ENCODE peak calls at places on chromosome 13, in ten cellular contexts. I is Peyer's patch, E is H54, D is heart left ventricle, Y is A549, J is breast epithelium, Q is esophagus squamous epithelium, V is adrenal gland, H is ovary, K is stomach. F is an unnamed sample.

GRCh38 chr13:74217816-74218215 is 83.6 kb upstream of the KLF12 start:
- DNase-seq in I (no peak), E (no peak), D (no peak), Y (no peak), J (no peak), Q (no peak), V (no peak), H (no peak), K (no peak), F (no peak)

GRCh38 chr13:108915634-108916497 is 286.5 kb downstream of the MYO16 start:
- DNase-seq in I (peak; percentile 79), E (peak; percentile 84), D (peak; percentile 60), Y (peak; percentile 67), J (peak; percentile 81), Q (peak; percentile 15), V (peak; percentile 98), H (peak; percentile 86), K (peak; percentile 95), F (peak; percentile 92)

GRCh38 chr13:109862627-109863026 is 76.2 kb upstream of the IRS2 start:
- DNase-seq in I (no peak), E (no peak), D (no peak), Y (no peak), J (no peak), Q (no peak), V (no peak), H (no peak), K (no peak), F (no peak)

GRCh38 chr13:33147832-33148231 is 131.6 kb downstream of the KL start:
- DNase-seq in I (no peak), E (no peak), D (no peak), Y (no peak), J (no peak), Q (no peak), V (no peak), H (no peak), K (no peak), F (no peak)

GRCh38 chr13:98468352-98468751 is 108.6 kb downstream of the STK24 start:
- DNase-seq in I (no peak), E (no peak), D (no peak), Y (no peak), J (no peak), Q (no peak), V (no peak), H (no peak), K (no peak), F (no peak)

GRCh38 chr13:29386246-29386645 is 209.2 kb downstream of the SLC7A1 start:
- DNase-seq in I (no peak), E (no peak), D (no peak), Y (no peak), J (no peak), Q (no peak), V (no peak), H (no peak), K (no peak), F (no peak)

GRCh38 chr13:48500652-48501197 is 32.2 kb downstream of the RCBTB2 start:
- DNase-seq in I (no peak), E (peak; percentile 12), D (no peak), Y (no peak), J (no peak), Q (no peak), V (no peak), H (no peak), K (no peak), F (no peak)

GRCh38 chr13:105037064-105037463 is 1498.4 kb downstream of the EFNB2 start:
- DNase-seq in I (no peak), E (no peak), D (no peak), Y (no peak), J (no peak), Q (no peak), V (no peak), H (no peak), K (no peak), F (no peak)

GRCh38 chr13:51397262-51397933 is 55.4 kb downstream of the INTS6 start:
- DNase-seq in I (no peak), E (no peak), D (no peak), Y (no peak), J (peak; percentile 54), Q (no peak), V (peak; percentile 17), H (no peak), K (no peak), F (no peak)

GRCh38 chr13:34734932-34735331 is 207.1 kb upstream of the NBEA start:
- DNase-seq in I (no peak), E (no peak), D (no peak), Y (no peak), J (no peak), Q (no peak), V (no peak), H (no peak), K (no peak), F (no peak)

GRCh38 chr13:78382946-78383542 is 220.3 kb downstream of the POU4F1 start:
- DNase-seq in I (no peak), E (no peak), D (no peak), Y (no peak), J (no peak), Q (no peak), V (no peak), H (no peak), K (no peak), F (no peak)

DNA sequence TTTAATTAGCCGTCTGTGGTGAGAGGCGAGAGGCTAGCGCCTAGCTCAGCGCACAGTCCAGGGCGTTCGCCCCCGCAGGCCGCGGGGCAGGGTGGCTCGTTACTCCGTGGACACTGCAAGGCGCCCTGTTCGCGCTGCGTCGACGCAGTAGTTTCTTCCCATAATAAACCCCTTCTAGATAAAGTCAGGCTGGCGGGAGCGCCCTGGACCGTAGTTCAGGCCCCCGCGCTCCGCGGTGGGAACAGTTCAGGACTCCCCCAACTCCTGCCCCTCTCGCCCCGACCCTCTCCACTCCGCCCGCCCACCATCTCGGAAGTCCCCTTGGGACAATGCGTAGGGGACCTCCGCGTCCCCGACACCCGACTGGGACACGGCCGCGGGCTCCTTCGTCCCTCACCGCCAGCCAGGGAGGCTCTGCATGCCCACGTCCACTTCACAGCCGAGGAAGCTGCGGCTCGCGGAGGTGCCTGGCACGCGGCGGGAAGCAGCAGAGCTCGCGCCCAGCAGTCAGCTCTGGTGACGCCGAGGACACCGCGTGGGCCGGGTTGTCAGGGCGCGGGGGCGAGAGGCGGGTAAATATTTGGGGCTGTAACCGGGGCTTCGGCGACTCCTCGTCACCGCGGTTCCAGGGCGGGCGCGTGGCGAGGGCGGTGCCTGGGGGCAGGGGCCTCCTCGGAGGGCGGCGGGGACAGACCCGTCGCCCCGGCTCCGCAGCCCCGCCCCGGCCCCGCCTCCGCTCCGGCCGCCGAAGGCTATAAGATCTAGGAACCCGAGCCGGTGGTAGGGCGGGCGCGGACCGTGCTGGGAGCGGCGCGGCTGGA is at the start of gene RGCC:
- DNase-seq in I (peak; percentile 75), E (no peak), D (peak; percentile 83), Y (peak; percentile 36), J (peak; percentile 71), Q (peak; percentile 24), V (peak; percentile 62), H (no peak), K (peak; percentile 79), F (peak; percentile 74)
- TF ChIP-seq POLR2A in I (no peak), E (no peak), D (no peak), Y (peak; percentile 24), J (no peak), Q (no peak), V (peak; percentile 41), H (no peak), K (no peak), F (peak; percentile 61)

GRCh38 chr13:97433727-97434416 is at the start of gene RAP2A:
- DNase-seq in I (peak; percentile 91), E (peak; percentile 77), D (peak; percentile 93), Y (peak; percentile 17), J (peak; percentile 82), Q (peak; percentile 56), V (peak; percentile 92), H (peak; percentile 92), K (peak; percentile 90), F (peak; percentile 93)

GRCh38 chr13:97431365-97431764 is 2.6 kb upstream of the RAP2A start:
- DNase-seq in I (no peak), E (no peak), D (no peak), Y (no peak), J (no peak), Q (no peak), V (no peak), H (no peak), K (no peak), F (no peak)

GRCh38 chr13:97432917-97433726 is 847 bp upstream of the RAP2A start:
- DNase-seq in I (peak; percentile 99), E (peak; percentile 80), D (peak; percentile 99), Y (peak; percentile 76), J (peak; percentile 100), Q (peak; percentile 99), V (peak; percentile 99), H (peak; percentile 97), K (peak; percentile 98), F (peak; percentile 97)

GRCh38 chr13:97430296-97430695 is 3.7 kb upstream of the RAP2A start:
- DNase-seq in I (no peak), E (no peak), D (no peak), Y (no peak), J (no peak), Q (no peak), V (no peak), H (no peak), K (no peak), F (no peak)

DNA sequence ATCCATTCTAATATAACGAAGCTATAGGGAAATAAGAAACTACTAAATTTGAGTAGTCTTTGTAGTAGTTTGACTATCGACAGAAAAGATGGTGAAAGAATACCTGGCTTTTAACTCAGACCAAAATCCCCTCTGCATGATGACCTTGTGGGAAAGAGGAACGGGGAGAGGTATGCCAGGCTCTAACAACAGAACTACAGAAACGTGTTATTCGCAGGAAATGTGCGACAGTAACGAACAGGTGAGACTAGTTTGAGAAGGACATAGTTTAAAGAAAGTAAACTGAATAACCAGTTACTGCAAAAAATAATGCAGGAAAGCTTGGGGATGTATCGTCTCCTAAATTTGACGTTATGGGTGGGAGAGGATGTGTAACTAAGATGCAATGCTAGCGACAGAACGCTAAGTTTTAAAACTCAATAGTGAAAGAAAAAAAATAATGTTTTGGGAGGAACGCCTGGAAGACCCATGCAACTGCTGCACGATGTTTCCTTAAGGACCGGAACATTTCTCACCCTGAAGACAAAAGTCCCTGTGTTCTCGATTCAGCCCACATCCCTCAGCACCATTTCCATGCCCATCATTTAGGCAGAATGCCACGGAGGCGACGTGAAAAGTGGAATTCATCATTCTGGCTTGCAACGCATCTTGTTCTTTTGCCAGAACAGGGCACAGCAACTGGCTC is 1.6 kb upstream of the RAP2A start:
- DNase-seq in I (no peak), E (no peak), D (no peak), Y (no peak), J (no peak), Q (no peak), V (no peak), H (no peak), K (no peak), F (no peak)
- TF ChIP-seq POLR2A in I (no peak), E (peak; percentile 78), D (no peak), Y (peak; percentile 84), J (no peak), Q (peak; percentile 44), V (peak; percentile 46), H (no peak), K (peak; percentile 37), F (peak; percentile 27)

GRCh38 chr13:49697468-49697867 is 6.2 kb upstream of the EBPL start:
- DNase-seq in I (no peak), E (no peak), D (no peak), Y (no peak), J (no peak), Q (no peak), V (no peak), H (no peak), K (no peak), F (no peak)
- TF ChIP-seq POLR2A in I (no peak), E (no peak), D (no peak), Y (no peak), J (no peak), Q (no peak), V (no peak), H (no peak), K (no peak), F (no peak)

GRCh38 chr13:92414851-92415250 is 811.8 kb upstream of the GPC6 start:
- DNase-seq in I (no peak), E (no peak), D (no peak), Y (no peak), J (no peak), Q (no peak), V (no peak), H (no peak), K (no peak), F (no peak)
- TF ChIP-seq POLR2A in I (no peak), E (no peak), D (no peak), Y (no peak), J (no peak), Q (no peak), V (no peak), H (no peak), K (no peak), F (no peak)